ENCODE peak calls at places on chromosomes 3 and 15, in four cellular contexts. F, B, Q and M are unnamed samples.

GRCh38 chr3:28646435-28646834 is 297.8 kb upstream of the AZI2 start:
- DNase-seq in B (no peak), Q (no peak), F (no peak), M (no peak)

GRCh38 chr3:170712336-170712735 is 126.5 kb upstream of the SLC7A14 start:
- DNase-seq in Q (no peak), B (no peak), F (no peak), M (no peak)

GRCh38 chr15:45399381-45400212 is 21.3 kb upstream of the GATM start:
- DNase-seq in B (peak), F (peak), Q (no peak), M (peak)

GRCh38 chr15:100703032-100703578 is 100.7 kb downstream of the ASB7 start:
- DNase-seq in B (peak), F (no peak), Q (peak), M (no peak)

GRCh38 chr3:32743934-32744333 is 58.9 kb downstream of the CNOT10 start:
- DNase-seq in Q (no peak), B (no peak), F (peak), M (no peak)

GRCh38 chr3:141940204-141940776 is 63.8 kb downstream of the ATP1B3 start:
- DNase-seq in B (no peak), Q (no peak), F (no peak), M (peak)

GRCh38 chr3:125045965-125046364 is 9.8 kb downstream of the HEG1 start:
- DNase-seq in B (no peak), F (no peak), Q (no peak), M (no peak)

GRCh38 chr3:190081387-190081786 is 39.3 kb downstream of the P3H2 start:
- DNase-seq in F (no peak), Q (no peak), B (no peak), M (no peak)

GRCh38 chr15:31254431-31255175 is 72.0 kb upstream of the KLF13 start:
- DNase-seq in F (no peak), B (no peak), Q (no peak), M (no peak)

GRCh38 chr15:78715930-78716329 is 74.9 kb upstream of the CHRNB4 start:
- DNase-seq in Q (no peak), B (no peak), F (no peak), M (no peak)

GRCh38 chr15:51731549-51732267 is 5.7 kb downstream of the LYSMD2 start:
- DNase-seq in Q (peak), F (no peak), B (no peak), M (no peak)

GRCh38 chr15:31024330-31024729 is 32.9 kb upstream of the MTMR10 start:
- DNase-seq in Q (no peak), F (peak), B (no peak), M (peak)

GRCh38 chr3:104911376-104911775 is 455.3 kb upstream of the ALCAM start:
- DNase-seq in B (no peak), F (no peak), Q (no peak), M (no peak)

GRCh38 chr15:40340038-40340739 is 550 bp downstream of the CCDC9B start:
- DNase-seq in B (no peak), Q (no peak), F (no peak), M (no peak)

GRCh38 chr3:39388741-39389248 is 5.6 kb downstream of the SLC25A38 start:
- DNase-seq in B (peak), F (no peak), Q (peak), M (no peak)

GRCh38 chr3:139574026-139574947 is 34.7 kb upstream of the RBP1 start:
- DNase-seq in F (no peak), B (no peak), Q (no peak), M (no peak)

GRCh38 chr3:114732353-114732752 is 414.7 kb downstream of the ZBTB20 start:
- DNase-seq in F (no peak), Q (no peak), B (no peak), M (no peak)

GRCh38 chr3:107966261-107966660 is 124.6 kb downstream of the CD47 start:
- DNase-seq in Q (no peak), B (no peak), F (no peak), M (no peak)

GRCh38 chr3:43522702-43523362 is 99.0 kb downstream of the ANO10 start:
- DNase-seq in F (peak), Q (no peak), B (peak), M (no peak)

GRCh38 chr3:78728406-78729145 is 1039.2 kb downstream of the ROBO1 start:
- DNase-seq in B (no peak), Q (no peak), F (no peak), M (no peak)

GRCh38 chr3:170760174-170760526 is 109.8 kb downstream of the RPL22L1 start:
- DNase-seq in Q (no peak), B (no peak), F (no peak), M (no peak)

GRCh38 chr15:37102315-37103021 is 2.1 kb upstream of the MEIS2 start:
- DNase-seq in B (peak), F (no peak), Q (no peak), M (peak)

GRCh38 chr15:68821898-68822380 is 1.2 kb upstream of the ANP32A start:
- DNase-seq in F (peak), Q (no peak), B (peak), M (no peak)

GRCh38 chr15:29685156-29686078 is 136.9 kb downstream of the TJP1 start:
- DNase-seq in F (no peak), Q (no peak), B (no peak), M (no peak)

GRCh38 chr15:75650908-75651809 is 3.4 kb downstream of the SNX33 start:
- DNase-seq in Q (no peak), F (peak), B (peak), M (no peak)

GRCh38 chr3:41681479-41681878 is 280.4 kb downstream of the ULK4 start:
- DNase-seq in B (no peak), F (peak), Q (no peak), M (no peak)

GRCh38 chr15:101250331-101250730 is 1.5 kb downstream of the CHSY1 start:
- DNase-seq in B (no peak), Q (no peak), F (no peak), M (no peak)

GRCh38 chr15:72146934-72147333 is 28.7 kb downstream of the SENP8 start:
- DNase-seq in B (no peak), Q (no peak), F (no peak), M (no peak)

GRCh38 chr15:57041416-57041815 is 123.0 kb downstream of the TCF12 start:
- DNase-seq in F (no peak), Q (no peak), B (no peak), M (no peak)

GRCh38 chr3:193052294-193052693 is 134.6 kb upstream of the MB21D2 start:
- DNase-seq in B (no peak), F (no peak), Q (no peak), M (no peak)

GRCh38 chr15:95944193-95944592 is 386.3 kb upstream of the NR2F2 start:
- DNase-seq in F (peak), Q (no peak), B (no peak), M (no peak)

GRCh38 chr15:38945551-38946298 is 381.1 kb upstream of the RASGRP1 start:
- DNase-seq in F (no peak), Q (no peak), B (no peak), M (no peak)
- TF ChIP-seq CHD4 in F (no peak), Q (no peak), B (no peak), M (no peak)

GRCh38 chr3:52986938-52987337 is 58.9 kb downstream of the SFMBT1 start:
- DNase-seq in F (no peak), B (peak), Q (no peak), M (no peak)
- TF ChIP-seq BHLHE40 in F (no peak), B (no peak), Q (no peak), M (no peak)

GRCh38 chr3:111246967-111247760 is 175.5 kb downstream of the NECTIN3 start:
- DNase-seq in Q (no peak), F (peak), B (no peak), M (peak)

GRCh38 chr3:111253733-111254132 is 182.1 kb downstream of the NECTIN3 start:
- DNase-seq in Q (no peak), B (no peak), F (no peak), M (no peak)

GRCh38 chr3:111249421-111249820 is 177.8 kb downstream of the NECTIN3 start:
- DNase-seq in F (no peak), B (no peak), Q (no peak), M (no peak)

GRCh38 chr3:111248406-111248805 is 176.8 kb downstream of the NECTIN3 start:
- DNase-seq in B (no peak), F (no peak), Q (no peak), M (no peak)

DNA sequence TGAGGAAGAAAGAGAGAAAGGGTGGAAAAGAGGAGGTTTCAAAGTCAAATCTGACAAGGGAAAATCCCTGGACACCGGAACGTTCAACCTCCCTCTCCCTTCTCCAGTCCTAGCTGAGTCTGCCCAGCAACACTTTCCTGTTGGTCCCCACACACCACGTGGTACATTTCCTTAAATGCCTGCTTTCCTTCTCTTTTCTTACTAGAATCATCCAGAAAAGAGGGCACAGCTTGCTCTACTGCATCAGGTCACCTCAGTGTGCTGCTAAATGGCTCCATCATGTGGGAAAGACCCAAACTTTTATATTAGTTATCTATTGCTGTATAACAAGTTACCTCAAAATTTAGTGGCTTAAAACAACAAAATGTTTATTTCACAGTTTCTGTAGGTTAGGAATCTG is 181.2 kb downstream of the NECTIN3 start:
- DNase-seq in F (no peak), B (no peak), Q (no peak), M (no peak)
- TF ChIP-seq CHD4 in F (no peak), B (no peak), Q (no peak), M (no peak)

GRCh38 chr3:161691677-161692076 is 195.1 kb downstream of the OTOL1 start:
- DNase-seq in F (no peak), B (no peak), Q (no peak), M (no peak)

GRCh38 chr3:161694682-161695586 is 198.3 kb downstream of the OTOL1 start:
- DNase-seq in F (no peak), B (no peak), Q (peak), M (no peak)

DNA sequence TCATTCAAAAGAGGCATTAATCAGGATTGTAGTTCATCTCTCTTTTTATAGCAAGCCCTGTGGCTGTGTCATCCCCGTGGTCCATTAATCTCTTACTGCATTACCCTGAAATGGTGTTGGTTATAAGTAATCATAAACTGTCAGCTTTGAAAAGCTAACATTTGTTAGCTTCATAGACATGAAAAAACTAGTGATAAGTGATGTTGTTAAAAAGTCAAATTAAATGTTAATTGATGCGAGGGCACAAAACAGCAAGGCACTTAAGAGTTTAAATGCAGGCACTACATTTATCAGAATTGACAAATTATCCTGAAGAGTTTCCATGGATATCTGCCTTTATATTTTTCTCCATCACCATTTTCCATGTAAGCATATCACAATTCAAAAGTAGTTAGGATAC is 193.1 kb downstream of the OTOL1 start:
- DNase-seq in Q (no peak), F (no peak), B (no peak), M (no peak)
- TF ChIP-seq BHLHE40 in Q (no peak), F (no peak), B (no peak), M (no peak)

DNA sequence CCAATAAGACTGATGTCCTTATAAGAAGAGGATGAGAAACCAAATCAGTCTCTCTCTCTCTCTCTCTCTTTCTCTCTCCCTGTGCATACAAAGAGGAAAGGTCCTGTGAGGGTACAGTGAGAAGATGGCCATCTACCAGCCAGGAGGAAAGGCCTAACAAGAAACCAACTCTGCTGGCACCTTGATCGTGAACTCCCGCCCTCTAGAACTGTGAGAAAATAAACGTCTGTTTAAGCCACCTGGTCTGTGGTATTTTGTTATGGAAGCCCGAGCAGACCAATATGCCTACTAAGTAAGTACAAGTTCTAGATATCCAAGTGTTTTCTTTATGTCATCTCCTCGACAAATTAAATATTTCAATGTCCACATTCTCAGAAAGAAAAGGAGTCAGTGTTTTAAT is 44.9 kb upstream of the TMC3 start:
- DNase-seq in B (no peak), Q (no peak), F (no peak), M (no peak)
- TF ChIP-seq CHD4 in B (no peak), Q (no peak), F (no peak), M (no peak)

DNA sequence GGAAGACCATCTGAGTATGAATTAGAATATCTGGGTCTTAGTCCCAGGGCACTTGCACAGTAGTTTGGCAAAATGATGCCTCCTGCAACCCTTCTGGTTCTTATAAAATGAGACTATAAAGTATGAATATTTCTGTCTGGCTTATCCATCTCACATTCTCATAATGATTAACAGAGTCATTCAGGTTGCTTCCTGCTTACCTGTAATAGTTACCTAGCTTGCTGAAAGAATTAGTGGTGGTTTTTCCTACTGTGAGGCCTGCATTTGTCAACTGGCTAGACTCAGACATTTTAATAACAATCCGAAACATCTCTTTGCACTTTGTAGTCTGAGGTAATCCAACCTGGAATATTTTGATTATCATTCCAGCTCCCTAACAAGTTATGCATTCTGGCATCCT is 75.5 kb upstream of the POU1F1 start:
- DNase-seq in B (no peak), F (no peak), Q (no peak), M (no peak)
- TF ChIP-seq BHLHE40 in B (no peak), F (no peak), Q (no peak), M (no peak)

GRCh38 chr3:154132777-154133375 is 11.7 kb downstream of the ARHGEF26 start:
- DNase-seq in Q (no peak), B (no peak), F (no peak), M (no peak)

GRCh38 chr3:154135511-154136173 is 14.5 kb downstream of the ARHGEF26 start:
- DNase-seq in B (no peak), Q (no peak), F (peak), M (no peak)

GRCh38 chr3:154131850-154132249 is 10.7 kb downstream of the ARHGEF26 start:
- DNase-seq in Q (no peak), B (no peak), F (no peak), M (no peak)

GRCh38 chr3:154139996-154140436 is 18.8 kb downstream of the ARHGEF26 start:
- DNase-seq in Q (no peak), B (no peak), F (peak), M (no peak)

DNA sequence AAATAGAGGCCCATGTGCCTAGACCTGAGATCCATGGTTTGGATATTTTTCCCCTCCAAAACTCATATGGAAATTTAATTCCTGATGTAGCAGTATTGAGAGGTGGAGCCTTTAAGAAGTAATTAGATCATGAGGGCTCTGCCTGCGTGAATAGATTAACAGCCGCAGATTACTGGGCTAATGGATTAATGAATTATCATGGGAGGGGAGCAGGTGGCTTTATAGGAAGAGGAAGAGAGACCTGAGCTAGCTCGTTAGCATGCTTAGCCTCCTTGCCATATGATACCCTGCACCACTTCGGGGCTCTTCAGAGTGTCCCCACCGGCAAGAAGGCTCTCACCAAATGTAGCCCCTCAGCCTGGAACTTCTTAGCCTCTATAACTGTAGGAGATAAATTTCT is 15.8 kb downstream of the ARHGEF26 start:
- DNase-seq in Q (no peak), B (no peak), F (no peak), M (no peak)
- TF ChIP-seq CHD4 in Q (no peak), B (no peak), F (no peak), M (no peak)

GRCh38 chr3:127455541-127456450 is 134.7 kb downstream of the TPRA1 start:
- DNase-seq in Q (no peak), B (peak), F (peak), M (peak)
- TF ChIP-seq BHLHE40 in Q (no peak), B (no peak), F (no peak), M (no peak)

GRCh38 chr15:67091073-67091965 is 25.9 kb downstream of the SMAD3 start:
- DNase-seq in B (peak), F (no peak), Q (peak), M (peak)

GRCh38 chr15:67091966-67092677 is 26.7 kb downstream of the SMAD3 start:
- DNase-seq in F (no peak), Q (no peak), B (peak), M (no peak)

GRCh38 chr15:67094001-67094826 is 28.8 kb downstream of the SMAD3 start:
- DNase-seq in B (no peak), F (no peak), Q (no peak), M (no peak)

GRCh38 chr15:67093146-67093874 is 27.9 kb downstream of the SMAD3 start:
- DNase-seq in B (no peak), F (no peak), Q (peak), M (no peak)

DNA sequence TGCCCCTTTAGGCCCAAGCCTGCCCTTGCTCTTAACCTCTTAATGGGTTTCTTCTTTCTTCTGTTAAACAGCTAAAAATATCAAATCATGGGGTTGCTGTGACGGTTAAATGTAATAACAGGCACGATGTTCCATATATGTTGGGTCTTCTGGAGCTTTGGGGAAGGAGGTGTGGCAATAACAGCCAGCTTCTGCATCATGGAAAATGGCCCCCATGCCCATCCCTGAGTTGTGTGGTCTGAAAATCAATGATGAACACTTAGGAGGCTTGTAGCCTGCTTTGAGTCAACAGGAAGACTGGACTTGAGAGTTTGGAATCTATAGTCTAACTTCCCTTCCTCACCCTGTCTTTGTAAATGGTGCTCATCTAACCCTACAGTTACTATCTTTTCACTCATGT is 27.3 kb downstream of the SMAD3 start:
- DNase-seq in F (no peak), B (no peak), Q (no peak), M (no peak)
- TF ChIP-seq CHD4 in F (no peak), B (no peak), Q (no peak), M (no peak)